ENCODE peak calls at places on chromosomes 7 and 10, in eight cellular contexts. One of them, this sample, is unnamed.

GRCh38 chr7:70416611-70417010 is 715.3 kb upstream of the GALNT17 start:
- DNase-seq in stimulated activated CD8-positive, alpha-beta memory T cell treated with anti-CD3 and anti-CD28 coated beads, Interleukin-4, amount 100 ng/mL, for 1 hour: no peak
- DNase-seq in naive B cell: peak; percentile 24
- DNase-seq in GM13976: no peak
- DNase-seq in OCI-M1: no peak
- DNase-seq in upper lobe of right lung: no peak
- DNase-seq in SW480: no peak
- DNase-seq in heart right ventricle: no peak
- DNase-seq in this sample: no peak

GRCh38 chr10:3773465-3774017 is 11.5 kb downstream of the KLF6 start:
- DNase-seq in SW480: no peak
- DNase-seq in GM13976: no peak
- DNase-seq in upper lobe of right lung: no peak
- DNase-seq in naive B cell: no peak
- DNase-seq in OCI-M1: no peak
- DNase-seq in stimulated activated CD8-positive, alpha-beta memory T cell treated with anti-CD3 and anti-CD28 coated beads, Interleukin-4, amount 100 ng/mL, for 1 hour: no peak
- DNase-seq in heart right ventricle: no peak
- DNase-seq in this sample: peak; percentile 7

GRCh38 chr7:12569673-12570072 is 847 bp upstream of the SCIN start:
- DNase-seq in SW480: no peak
- DNase-seq in OCI-M1: no peak
- DNase-seq in heart right ventricle: no peak
- DNase-seq in naive B cell: no peak
- DNase-seq in upper lobe of right lung: no peak
- DNase-seq in stimulated activated CD8-positive, alpha-beta memory T cell treated with anti-CD3 and anti-CD28 coated beads, Interleukin-4, amount 100 ng/mL, for 1 hour: no peak
- DNase-seq in GM13976: no peak
- DNase-seq in this sample: no peak

GRCh38 chr7:26642416-26642815 is 222.0 kb downstream of the SKAP2 start:
- DNase-seq in naive B cell: no peak
- DNase-seq in GM13976: no peak
- DNase-seq in SW480: no peak
- DNase-seq in upper lobe of right lung: no peak
- DNase-seq in heart right ventricle: no peak
- DNase-seq in OCI-M1: no peak
- DNase-seq in stimulated activated CD8-positive, alpha-beta memory T cell treated with anti-CD3 and anti-CD28 coated beads, Interleukin-4, amount 100 ng/mL, for 1 hour: no peak
- DNase-seq in this sample: no peak

GRCh38 chr7:6367701-6368211 is 80.0 kb downstream of the DAGLB start:
- DNase-seq in heart right ventricle: no peak
- DNase-seq in SW480: peak; percentile 62
- DNase-seq in naive B cell: no peak
- DNase-seq in stimulated activated CD8-positive, alpha-beta memory T cell treated with anti-CD3 and anti-CD28 coated beads, Interleukin-4, amount 100 ng/mL, for 1 hour: no peak
- DNase-seq in upper lobe of right lung: no peak
- DNase-seq in GM13976: no peak
- DNase-seq in OCI-M1: peak; percentile 46
- DNase-seq in this sample: no peak

GRCh38 chr10:17836917-17837316 is 27.8 kb downstream of the MRC1 start:
- DNase-seq in heart right ventricle: no peak
- DNase-seq in SW480: peak; percentile 21
- DNase-seq in upper lobe of right lung: no peak
- DNase-seq in naive B cell: no peak
- DNase-seq in GM13976: no peak
- DNase-seq in OCI-M1: peak; percentile 54
- DNase-seq in stimulated activated CD8-positive, alpha-beta memory T cell treated with anti-CD3 and anti-CD28 coated beads, Interleukin-4, amount 100 ng/mL, for 1 hour: no peak
- DNase-seq in this sample: peak; percentile 52

GRCh38 chr10:10794056-10794455 is 223.6 kb upstream of the CELF2 start:
- DNase-seq in SW480: no peak
- DNase-seq in GM13976: no peak
- DNase-seq in naive B cell: no peak
- DNase-seq in OCI-M1: no peak
- DNase-seq in stimulated activated CD8-positive, alpha-beta memory T cell treated with anti-CD3 and anti-CD28 coated beads, Interleukin-4, amount 100 ng/mL, for 1 hour: no peak
- DNase-seq in upper lobe of right lung: no peak
- DNase-seq in heart right ventricle: no peak
- DNase-seq in this sample: no peak

GRCh38 chr10:44986670-44987069 is 8.1 kb upstream of the DEPP1 start:
- DNase-seq in OCI-M1: peak; percentile 92
- DNase-seq in naive B cell: no peak
- DNase-seq in stimulated activated CD8-positive, alpha-beta memory T cell treated with anti-CD3 and anti-CD28 coated beads, Interleukin-4, amount 100 ng/mL, for 1 hour: no peak
- DNase-seq in upper lobe of right lung: no peak
- DNase-seq in SW480: no peak
- DNase-seq in heart right ventricle: no peak
- DNase-seq in GM13976: no peak
- DNase-seq in this sample: no peak

GRCh38 chr7:52749880-52750279 is 285.6 kb upstream of the POM121L12 start:
- DNase-seq in OCI-M1: no peak
- DNase-seq in naive B cell: no peak
- DNase-seq in upper lobe of right lung: no peak
- DNase-seq in SW480: no peak
- DNase-seq in stimulated activated CD8-positive, alpha-beta memory T cell treated with anti-CD3 and anti-CD28 coated beads, Interleukin-4, amount 100 ng/mL, for 1 hour: no peak
- DNase-seq in GM13976: no peak
- DNase-seq in heart right ventricle: no peak
- DNase-seq in this sample: no peak

GRCh38 chr10:51685768-51686167 is 13.6 kb downstream of the CSTF2T start:
- DNase-seq in upper lobe of right lung: no peak
- DNase-seq in stimulated activated CD8-positive, alpha-beta memory T cell treated with anti-CD3 and anti-CD28 coated beads, Interleukin-4, amount 100 ng/mL, for 1 hour: no peak
- DNase-seq in naive B cell: no peak
- DNase-seq in heart right ventricle: no peak
- DNase-seq in SW480: no peak
- DNase-seq in OCI-M1: no peak
- DNase-seq in GM13976: no peak
- DNase-seq in this sample: no peak

GRCh38 chr10:44376504-44377099 is 8.3 kb downstream of the CXCL12 start:
- DNase-seq in heart right ventricle: no peak
- DNase-seq in upper lobe of right lung: no peak
- DNase-seq in OCI-M1: no peak
- DNase-seq in naive B cell: no peak
- DNase-seq in GM13976: no peak
- DNase-seq in stimulated activated CD8-positive, alpha-beta memory T cell treated with anti-CD3 and anti-CD28 coated beads, Interleukin-4, amount 100 ng/mL, for 1 hour: no peak
- DNase-seq in SW480: no peak
- DNase-seq in this sample: no peak

GRCh38 chr10:48414778-48415177 is 108.3 kb downstream of the MAPK8 start:
- DNase-seq in SW480: no peak
- DNase-seq in naive B cell: no peak
- DNase-seq in upper lobe of right lung: no peak
- DNase-seq in GM13976: no peak
- DNase-seq in stimulated activated CD8-positive, alpha-beta memory T cell treated with anti-CD3 and anti-CD28 coated beads, Interleukin-4, amount 100 ng/mL, for 1 hour: no peak
- DNase-seq in heart right ventricle: no peak
- DNase-seq in OCI-M1: no peak
- DNase-seq in this sample: no peak

GRCh38 chr7:123769371-123769770 is 20.6 kb upstream of the WASL start:
- DNase-seq in OCI-M1: no peak
- DNase-seq in heart right ventricle: no peak
- DNase-seq in GM13976: no peak
- DNase-seq in stimulated activated CD8-positive, alpha-beta memory T cell treated with anti-CD3 and anti-CD28 coated beads, Interleukin-4, amount 100 ng/mL, for 1 hour: no peak
- DNase-seq in upper lobe of right lung: no peak
- DNase-seq in naive B cell: no peak
- DNase-seq in SW480: no peak
- DNase-seq in this sample: no peak

GRCh38 chr10:75000748-75001321 is 110.6 kb upstream of the SAMD8 start:
- DNase-seq in heart right ventricle: no peak
- DNase-seq in stimulated activated CD8-positive, alpha-beta memory T cell treated with anti-CD3 and anti-CD28 coated beads, Interleukin-4, amount 100 ng/mL, for 1 hour: no peak
- DNase-seq in naive B cell: peak; percentile 40
- DNase-seq in GM13976: peak; percentile 60
- DNase-seq in upper lobe of right lung: no peak
- DNase-seq in SW480: no peak
- DNase-seq in OCI-M1: no peak
- DNase-seq in this sample: no peak

GRCh38 chr10:70370766-70371165 is 11.7 kb downstream of the LRRC20 start:
- DNase-seq in OCI-M1: no peak
- DNase-seq in stimulated activated CD8-positive, alpha-beta memory T cell treated with anti-CD3 and anti-CD28 coated beads, Interleukin-4, amount 100 ng/mL, for 1 hour: no peak
- DNase-seq in SW480: no peak
- DNase-seq in GM13976: no peak
- DNase-seq in upper lobe of right lung: no peak
- DNase-seq in naive B cell: no peak
- DNase-seq in heart right ventricle: no peak
- DNase-seq in this sample: no peak

This sample was measured in left lobe of liver.